ENCODE peak calls at places on chromosomes 12 and 14, in four cellular contexts. L is HepG2, B is H1, G is GM12878. D is an unnamed sample.

GRCh38 chr12:102095677-102096263 is 24.1 kb downstream of the NUP37 start:
- DNase-seq in G (peak), L (peak), B (no peak), D (no peak)

GRCh38 chr12:53352331-53353258 is 16.4 kb upstream of the SP7 start:
- DNase-seq in G (peak), B (no peak), L (peak), D (peak)

GRCh38 chr12:16294589-16294988 is 17.1 kb upstream of the SLC15A5 start:
- DNase-seq in B (no peak), L (no peak), G (no peak), D (no peak)

GRCh38 chr14:40093800-40094199 is 661.6 kb upstream of the FBXO33 start:
- DNase-seq in L (no peak), G (no peak), B (no peak), D (no peak)

GRCh38 chr14:61505815-61506809 is 184.7 kb downstream of the PRKCH start:
- DNase-seq in G (no peak), B (no peak), L (no peak), D (no peak)

GRCh38 chr14:99807413-99808132 is 14.4 kb downstream of the EML1 start:
- DNase-seq in B (no peak), L (no peak), G (no peak), D (no peak)

GRCh38 chr14:53399057-53399456 is 245.9 kb upstream of the DDHD1 start:
- DNase-seq in L (no peak), G (no peak), B (peak), D (peak)

GRCh38 chr12:121858662-121859572 is at the start of gene HPD:
- DNase-seq in L (peak), B (no peak), G (no peak), D (peak)

GRCh38 chr12:121250359-121250758 is 40.4 kb downstream of the P2RX4 start:
- DNase-seq in B (no peak), G (no peak), L (no peak), D (no peak)

GRCh38 chr14:95294834-95295599 is 24.7 kb downstream of the CLMN start:
- DNase-seq in L (peak), G (no peak), B (no peak), D (no peak)

GRCh38 chr12:6936642-6937480 is 6.8 kb upstream of the RNU7-1 start:
- DNase-seq in B (no peak), G (no peak), L (no peak), D (no peak)

GRCh38 chr14:91349481-91350074 is 68.0 kb downstream of the CCDC88C start:
- DNase-seq in G (peak), L (no peak), B (no peak), D (no peak)

GRCh38 chr14:94312481-94313246 is 10.5 kb downstream of the SERPINA6 start:
- DNase-seq in G (no peak), L (no peak), B (no peak), D (no peak)

GRCh38 chr12:106527356-106527755 is 55.4 kb upstream of the RFX4 start:
- DNase-seq in L (no peak), G (no peak), B (no peak), D (no peak)

GRCh38 chr14:24192933-24193332 is 2.3 kb downstream of the TM9SF1 start:
- DNase-seq in B (no peak), L (no peak), G (no peak), D (no peak)

GRCh38 chr12:46342562-46343033 is 30.0 kb downstream of the SLC38A2 start:
- DNase-seq in B (no peak), L (peak), G (no peak), D (no peak)

GRCh38 chr14:59829941-59830734 is 40.4 kb downstream of the RTN1 start:
- DNase-seq in G (no peak), L (no peak), B (no peak), D (no peak)

GRCh38 chr14:53655080-53655785 is 301.4 kb downstream of the BMP4 start:
- DNase-seq in G (no peak), L (no peak), B (no peak), D (no peak)

GRCh38 chr14:24151404-24152080 is 4.2 kb downstream of the RNF31 start:
- DNase-seq in B (no peak), G (no peak), L (no peak), D (no peak)

GRCh38 chr14:60315181-60315580 is 66.2 kb downstream of the PPM1A start:
- DNase-seq in B (no peak), L (no peak), G (no peak), D (no peak)

GRCh38 chr12:132398386-132398991 is 69.1 kb upstream of the GALNT9 start:
- DNase-seq in B (no peak), G (no peak), L (no peak), D (no peak)

GRCh38 chr12:84136862-84137367 is 775.7 kb downstream of the SLC6A15 start:
- DNase-seq in L (no peak), G (no peak), B (no peak), D (no peak)

GRCh38 chr12:53100466-53101151 is 2.7 kb upstream of the SOAT2 start:
- DNase-seq in G (no peak), L (no peak), B (no peak), D (no peak)

GRCh38 chr14:23536494-23536893 is 15.1 kb downstream of the ZFHX2 start:
- DNase-seq in L (no peak), G (no peak), B (no peak), D (no peak)

GRCh38 chr12:49832836-49833421 is 4.7 kb upstream of the NCKAP5L start:
- DNase-seq in L (no peak), B (no peak), G (no peak), D (no peak)

GRCh38 chr12:38662851-38663250 is 242.5 kb downstream of the CPNE8 start:
- DNase-seq in B (no peak), L (no peak), G (no peak), D (no peak)

GRCh38 chr12:31011336-31011735 is 62.3 kb upstream of the DDX11 start:
- DNase-seq in L (no peak), G (no peak), B (no peak), D (no peak)

DNA sequence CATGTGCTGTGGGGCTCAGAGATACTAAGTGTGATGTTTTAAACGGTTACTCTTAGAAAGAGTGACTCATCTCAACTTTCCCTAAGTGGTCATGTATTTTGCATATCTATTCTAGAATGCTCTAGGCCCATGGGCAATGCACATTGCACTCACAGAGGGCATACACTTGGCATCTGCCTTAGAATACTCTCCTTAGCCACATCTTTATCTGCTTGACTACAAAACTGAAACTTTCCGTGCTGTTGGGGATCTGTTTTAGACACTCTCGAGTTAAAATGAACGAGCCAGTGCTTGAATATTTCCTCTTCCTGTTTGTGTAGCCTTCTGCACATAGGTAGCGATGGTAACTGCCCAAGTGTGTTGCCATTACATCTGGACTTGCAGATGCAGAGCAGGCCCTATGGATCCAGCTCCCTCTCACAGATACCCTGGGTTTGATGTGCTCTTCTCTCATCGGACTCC is 180.5 kb downstream of the CAND1 start:
- DNase-seq in L (no peak), G (peak), B (no peak), D (no peak)
- H3K4me3 ChIP-seq in L (no peak), G (no peak), B (no peak), D (no peak)

GRCh38 chr12:47736216-47736615 is 10.9 kb upstream of the ENDOU start:
- DNase-seq in G (no peak), B (no peak), L (no peak), D (no peak)
- TF ChIP-seq SUZ12 in G (no peak), B (no peak), L (no peak), D (no peak)

GRCh38 chr12:91910871-91911388 is 234.7 kb downstream of the BTG1 start:
- DNase-seq in B (no peak), L (no peak), G (no peak), D (no peak)
- H3K4me3 ChIP-seq in B (no peak), L (no peak), G (no peak), D (no peak)

DNA sequence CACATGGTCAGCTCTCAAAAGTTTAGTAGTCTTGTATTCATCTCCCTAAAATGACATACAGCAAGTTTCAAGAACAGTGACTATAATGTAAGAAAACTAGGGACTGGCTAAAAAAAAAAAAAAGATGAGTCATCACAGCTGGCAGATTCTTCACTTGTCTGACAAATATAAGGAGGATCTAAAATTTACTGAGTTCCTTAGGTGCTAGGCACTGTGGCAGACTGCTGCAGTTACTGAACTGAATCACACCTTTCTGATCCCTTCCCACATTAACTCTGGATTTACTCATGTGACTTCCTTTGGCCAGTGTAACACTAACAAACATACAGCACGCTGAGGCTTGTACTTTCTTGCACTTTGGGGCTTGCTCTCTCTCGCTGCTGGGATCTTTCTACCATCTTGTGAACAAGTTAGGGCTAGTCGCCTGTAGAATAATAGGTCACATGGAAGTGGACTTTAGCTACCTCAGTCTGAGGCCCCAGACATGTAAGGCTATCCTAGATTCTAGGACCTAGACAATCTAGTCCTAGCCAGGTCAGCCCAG is 32.1 kb downstream of the BAZ1A start:
- DNase-seq in G (peak), B (no peak), L (peak), D (no peak)
- TF ChIP-seq SUZ12 in G (no peak), B (no peak), L (no peak), D (no peak)

GRCh38 chr12:12715128-12715458 is 2.1 kb upstream of the CDKN1B start:
- DNase-seq in L (no peak), B (no peak), G (no peak), D (no peak)
- H3K4me3 ChIP-seq in L (peak), B (no peak), G (peak), D (no peak)

DNA sequence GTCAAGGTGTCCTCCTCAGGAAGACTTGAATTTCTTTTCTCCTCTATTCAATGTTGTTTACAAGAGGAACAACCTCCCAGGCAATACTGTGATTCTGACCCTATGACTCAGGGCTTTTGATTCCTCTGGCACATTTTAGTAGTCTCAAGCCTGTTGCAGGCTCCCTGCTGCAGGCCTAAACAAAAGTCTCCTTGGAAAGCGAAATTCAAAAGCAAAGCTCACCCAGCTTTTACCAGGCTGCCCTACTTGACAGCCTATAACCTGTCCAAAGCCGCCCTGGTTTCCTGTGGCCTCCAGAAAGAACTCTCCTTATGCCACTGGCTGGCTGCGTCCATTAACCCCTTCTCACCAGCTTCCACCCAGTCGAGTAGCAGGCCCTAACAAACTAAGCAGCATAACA is 11.6 kb downstream of the FGD6 start:
- DNase-seq in B (no peak), G (no peak), L (no peak), D (no peak)
- TF ChIP-seq SUZ12 in B (no peak), G (no peak), L (no peak), D (no peak)

D was measured in NT2/D1.